ENCODE peak calls at places on chromosome 5, in seven cellular contexts. Y is psoas muscle, N is left ventricle myocardium inferior, S is MM.1S, J is tibial nerve, P is AG10803, Z is BJ. M is an unnamed sample.

GRCh38 chr5:12292610-12293204 is 388.5 kb upstream of the CTNND2 start:
- DNase-seq in P (no peak), Y (no peak), N (no peak), Z (no peak), S (peak), J (no peak), M (peak)

GRCh38 chr5:19175776-19176570 is 812.0 kb downstream of the CDH18 start:
- DNase-seq in S (no peak), N (no peak), Y (no peak), P (no peak), J (no peak), Z (no peak), M (no peak)

GRCh38 chr5:132032156-132032555 is 20.7 kb upstream of the ACSL6 start:
- DNase-seq in S (no peak), Y (no peak), Z (no peak), P (no peak), J (no peak), N (no peak), M (no peak)

GRCh38 chr5:16265141-16265540 is 85.5 kb upstream of the MARCHF11 start:
- DNase-seq in S (peak), J (no peak), N (no peak), Y (no peak), P (peak), Z (no peak), M (no peak)

GRCh38 chr5:81235287-81236072 is 2.4 kb downstream of the CKMT2 start:
- DNase-seq in J (peak), N (peak), P (no peak), Y (peak), S (no peak), Z (no peak), M (no peak)

GRCh38 chr5:140113180-140113698 is 670 bp upstream of the PURA start:
- DNase-seq in Y (peak), S (no peak), N (peak), P (no peak), J (no peak), Z (no peak), M (peak)

GRCh38 chr5:91280062-91280941 is 102.8 kb downstream of the ARRDC3 start:
- DNase-seq in P (peak), J (peak), Z (peak), N (peak), S (peak), Y (peak), M (peak)

GRCh38 chr5:66818304-66818934 is 222.2 kb downstream of the MAST4 start:
- DNase-seq in Z (no peak), Y (no peak), P (no peak), N (no peak), S (no peak), J (no peak), M (no peak)

GRCh38 chr5:140126315-140127012 is 727 bp downstream of the IGIP start:
- DNase-seq in Z (no peak), Y (no peak), S (no peak), N (no peak), P (no peak), J (no peak), M (no peak)

GRCh38 chr5:53399921-53400697 is 80.3 kb upstream of the FST start:
- DNase-seq in Y (no peak), Z (no peak), J (no peak), N (no peak), S (no peak), P (peak), M (no peak)

GRCh38 chr5:93654676-93655075 is 71.7 kb downstream of the NR2F1 start:
- DNase-seq in J (no peak), P (no peak), S (no peak), Z (no peak), Y (no peak), N (no peak), M (no peak)

GRCh38 chr5:135534609-135535419 is 950 bp downstream of the NEUROG1 start:
- DNase-seq in Z (no peak), J (no peak), Y (no peak), N (no peak), P (no peak), S (no peak), M (no peak)

GRCh38 chr5:124980174-124980941 is 233.9 kb upstream of the ZNF608 start:
- DNase-seq in J (no peak), S (no peak), Z (no peak), N (no peak), Y (no peak), P (no peak), M (peak)

GRCh38 chr5:169873642-169874041 is 106.7 kb downstream of the INSYN2B start:
- DNase-seq in Y (peak), S (no peak), P (peak), N (peak), Z (no peak), J (no peak), M (no peak)

GRCh38 chr5:97183100-97183929 is at the start of gene RIOK2:
- DNase-seq in Z (peak), Y (peak), J (peak), N (peak), S (peak), P (peak), M (peak)

GRCh38 chr5:91146221-91146620 is 236.9 kb downstream of the ARRDC3 start:
- DNase-seq in S (no peak), Z (no peak), N (no peak), P (no peak), J (no peak), Y (no peak), M (no peak)

GRCh38 chr5:82365744-82366228 is 87.6 kb upstream of the RPS23 start:
- DNase-seq in S (no peak), Y (no peak), P (peak), N (no peak), J (no peak), Z (no peak), M (peak)

GRCh38 chr5:170306381-170306790 is 8.8 kb upstream of the LCP2 start:
- DNase-seq in Y (peak), J (peak), S (no peak), P (peak), N (peak), Z (no peak), M (peak)

GRCh38 chr5:131622633-131623032 is 12.4 kb downstream of the RAPGEF6 start:
- DNase-seq in Z (no peak), N (no peak), P (peak), J (peak), S (no peak), Y (no peak), M (no peak)

GRCh38 chr5:64649512-64649911 is 40.8 kb upstream of the SHISAL2B start:
- DNase-seq in S (no peak), Y (no peak), J (no peak), N (no peak), P (no peak), Z (no peak), M (no peak)

GRCh38 chr5:83026507-83026906 is 50.7 kb downstream of the TMEM167A start:
- DNase-seq in S (no peak), Y (no peak), N (no peak), J (no peak), P (no peak), Z (no peak), M (peak)

GRCh38 chr5:83472508-83473343 is 1.2 kb downstream of the VCAN start:
- DNase-seq in Z (no peak), N (peak), Y (peak), J (peak), P (peak), S (peak), M (peak)

GRCh38 chr5:139705191-139705590 is 57.0 kb downstream of the CXXC5 start:
- DNase-seq in Y (no peak), P (no peak), S (no peak), N (no peak), Z (no peak), J (no peak), M (no peak)

GRCh38 chr5:142245776-142246175 is 79.0 kb downstream of the SPRY4 start:
- DNase-seq in J (no peak), Z (no peak), S (no peak), P (peak), Y (no peak), N (no peak), M (no peak)

GRCh38 chr5:147303976-147304375 is 69.2 kb downstream of the STK32A start:
- DNase-seq in Z (peak), S (no peak), J (no peak), P (peak), N (no peak), Y (no peak), M (no peak)

GRCh38 chr5:179288101-179288808 is 57.0 kb downstream of the ADAMTS2 start:
- DNase-seq in J (no peak), N (no peak), Y (peak), Z (no peak), P (no peak), S (no peak), M (no peak)

DNA sequence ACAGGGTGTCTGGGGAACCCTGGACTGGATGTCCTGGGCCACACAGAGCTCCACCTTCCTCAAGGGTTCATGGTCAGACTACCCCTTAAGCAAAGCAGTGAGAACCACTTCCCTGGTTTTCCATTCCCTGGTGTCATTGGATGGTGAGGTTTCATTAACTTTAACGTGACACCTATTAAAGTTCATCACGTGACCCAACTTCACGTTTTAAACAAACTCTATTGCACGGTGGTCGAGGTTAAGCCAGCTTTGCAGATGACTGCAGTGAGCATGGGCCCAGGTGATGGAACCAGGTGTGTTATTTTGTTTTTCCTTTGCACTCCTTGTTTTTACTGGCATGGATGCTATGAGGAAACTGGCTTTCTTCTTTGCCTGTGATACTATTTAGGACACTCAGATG is 385.7 kb upstream of the IRX1 start:
- DNase-seq in N (no peak), Y (no peak), S (no peak), P (no peak), Z (no peak), J (no peak), M (no peak)
- TF ChIP-seq CTCF in N (no peak), Y (no peak), S (no peak), P (no peak), Z (no peak), J (no peak), M (no peak)

DNA sequence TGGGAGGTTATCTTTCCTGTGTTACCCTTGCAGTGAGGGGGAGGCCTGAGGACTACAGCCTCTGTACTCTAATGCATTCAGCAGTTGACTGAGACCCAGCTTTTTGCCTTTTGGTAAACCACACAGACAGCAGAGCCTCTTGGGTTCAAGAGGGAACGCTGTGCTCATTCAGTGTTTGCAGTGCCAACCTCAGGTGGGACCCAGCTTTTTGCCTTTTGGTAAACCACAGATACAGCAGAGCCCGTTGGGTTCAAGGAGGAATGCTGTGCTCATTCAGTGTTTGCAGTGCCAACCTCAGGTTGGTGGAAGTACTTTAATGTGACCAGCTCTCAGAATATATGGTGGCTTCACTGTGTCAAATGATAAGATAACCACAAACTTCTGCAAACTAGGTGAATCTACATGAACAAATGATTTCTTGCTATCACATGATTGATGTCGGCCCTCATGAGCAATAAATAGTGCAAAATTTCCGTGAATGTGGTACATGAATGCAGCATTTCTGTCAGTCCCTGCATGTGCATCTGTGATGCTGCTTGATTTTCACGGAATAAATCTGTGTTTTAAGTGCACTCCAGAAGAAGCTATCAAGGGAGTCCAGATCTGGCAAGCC is 1.7 kb downstream of the IQGAP2 start:
- DNase-seq in Y (no peak), Z (no peak), S (peak), N (no peak), P (no peak), J (no peak), M (no peak)
- H3K4me3 ChIP-seq in Y (peak), Z (no peak), S (peak), N (peak), P (no peak), J (peak), M (peak)

DNA sequence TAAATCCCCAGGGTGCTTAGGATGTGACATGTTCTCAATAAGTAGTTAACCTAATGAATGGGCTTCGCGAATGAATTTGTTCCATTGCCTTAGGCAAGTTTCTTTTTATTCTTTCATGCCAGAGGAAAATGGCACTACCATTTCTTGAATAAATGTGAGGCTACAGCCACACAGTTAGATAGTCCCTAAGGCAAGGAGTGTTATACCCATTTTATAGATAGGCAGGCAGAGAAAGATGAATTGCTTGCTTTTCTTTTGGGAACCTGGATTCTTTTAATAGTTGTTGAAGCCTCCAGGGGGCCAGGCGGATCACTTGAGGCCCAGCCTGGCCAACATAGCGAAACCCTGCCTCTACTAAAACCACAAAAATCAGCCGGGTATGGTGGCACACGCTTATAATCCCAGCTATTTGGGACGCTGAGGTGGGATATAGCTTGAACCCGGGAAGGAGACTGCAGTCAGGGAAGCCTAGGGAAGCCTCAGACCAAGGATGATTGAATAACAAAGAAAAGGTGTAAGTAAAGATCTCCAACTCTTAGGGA is 943 bp downstream of the NOP16 start:
- DNase-seq in J (no peak), N (no peak), Y (no peak), P (peak), S (peak), Z (no peak), M (peak)
- TF ChIP-seq CTCF in J (no peak), N (no peak), Y (no peak), P (no peak), S (peak), Z (peak), M (no peak)

GRCh38 chr5:173202266-173202875 is 32.6 kb downstream of the NKX2-5 start:
- DNase-seq in P (no peak), J (no peak), S (no peak), N (no peak), Y (no peak), Z (no peak), M (no peak)
- H3K4me3 ChIP-seq in P (no peak), J (no peak), S (no peak), N (no peak), Y (no peak), Z (no peak), M (no peak)

GRCh38 chr5:151406322-151406947 is 41.0 kb upstream of the SLC36A1 start:
- DNase-seq in N (no peak), S (peak), P (no peak), Z (no peak), Y (no peak), J (no peak), M (no peak)
- TF ChIP-seq CTCF in N (peak), S (peak), P (peak), Z (peak), Y (peak), J (peak), M (peak)

GRCh38 chr5:73118331-73119011 is 1.9 kb upstream of the TMEM171 start:
- DNase-seq in P (no peak), N (no peak), Y (no peak), S (no peak), J (no peak), Z (no peak), M (no peak)

GRCh38 chr5:73117088-73117755 is 3.2 kb upstream of the TMEM171 start:
- DNase-seq in P (no peak), N (no peak), J (no peak), S (no peak), Z (no peak), Y (no peak), M (no peak)

GRCh38 chr5:73114029-73114688 is 6.2 kb upstream of the TMEM171 start:
- DNase-seq in P (no peak), Z (no peak), S (no peak), N (no peak), J (no peak), Y (no peak), M (no peak)

GRCh38 chr5:73116506-73116905 is 3.9 kb upstream of the TMEM171 start:
- DNase-seq in Y (no peak), N (no peak), P (no peak), J (no peak), S (no peak), Z (no peak), M (no peak)

DNA sequence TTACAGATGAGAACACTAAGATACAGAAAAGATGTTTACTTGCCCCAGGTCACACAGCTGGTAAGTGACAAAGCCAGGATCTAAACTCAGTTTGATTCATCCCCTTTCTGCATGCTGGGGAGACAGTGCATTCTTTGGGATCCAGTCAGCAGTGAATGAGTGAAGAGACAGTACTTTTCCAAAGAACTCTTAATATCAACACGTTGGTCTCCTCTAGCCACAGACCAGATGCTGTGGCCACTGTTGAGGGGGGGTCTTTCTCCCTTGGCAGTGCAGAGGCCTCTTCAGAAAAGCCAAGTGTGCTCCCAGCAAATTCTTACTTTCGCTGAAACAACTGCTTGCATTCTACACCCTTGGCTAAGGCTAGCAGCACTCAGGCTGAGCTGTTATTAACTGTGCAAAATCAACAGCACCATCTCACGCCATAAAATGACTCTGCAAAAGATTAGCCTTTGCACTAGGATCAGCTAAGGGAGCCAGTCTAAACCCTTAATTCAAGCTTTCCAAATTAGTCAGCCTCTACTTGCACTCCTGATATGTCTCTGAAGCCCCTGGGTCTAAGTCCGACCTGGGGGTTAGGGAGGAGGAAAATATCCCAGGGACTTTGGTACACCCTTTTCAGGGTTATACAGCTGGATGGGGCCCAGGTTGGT is 4.8 kb upstream of the TMEM171 start:
- DNase-seq in J (no peak), Z (peak), N (no peak), S (no peak), Y (no peak), P (peak), M (no peak)
- H3K4me3 ChIP-seq in J (no peak), Z (no peak), N (no peak), S (no peak), Y (no peak), P (no peak), M (no peak)

GRCh38 chr5:119255571-119256356 is 100.1 kb upstream of the TNFAIP8 start:
- DNase-seq in S (peak), N (no peak), Y (no peak), Z (no peak), P (no peak), J (no peak), M (peak)
- TF ChIP-seq CTCF in S (peak), N (no peak), Y (no peak), Z (no peak), P (no peak), J (no peak), M (peak)

DNA sequence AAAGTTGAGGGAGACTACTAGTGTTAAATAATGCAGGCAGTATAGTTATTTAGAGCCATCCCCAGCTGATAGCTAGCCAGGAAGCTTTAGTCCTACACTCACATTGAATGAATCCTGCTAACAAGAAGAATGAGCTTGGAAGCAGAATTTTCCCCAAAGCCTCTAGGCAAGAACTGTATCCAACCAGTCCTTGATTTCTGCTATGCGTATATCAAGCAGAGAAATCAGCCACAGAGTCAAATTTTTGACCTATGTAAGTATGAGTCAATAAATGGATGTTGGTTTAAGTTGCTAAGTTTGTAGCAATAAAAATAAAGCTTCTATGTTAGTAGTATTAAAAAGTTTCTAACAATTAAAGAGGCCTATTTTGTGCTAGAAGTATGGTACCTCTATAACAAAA is 672.1 kb upstream of the CHD1 start:
- DNase-seq in J (no peak), N (no peak), Y (no peak), P (no peak), S (no peak), Z (no peak), M (no peak)
- H3K4me3 ChIP-seq in J (no peak), N (no peak), Y (no peak), P (no peak), S (no peak), Z (no peak), M (no peak)

GRCh38 chr5:1324719-1325190 is 20.1 kb downstream of the CLPTM1L start:
- DNase-seq in N (no peak), Y (no peak), S (no peak), P (no peak), Z (no peak), J (no peak), M (no peak)
- TF ChIP-seq CTCF in N (no peak), Y (no peak), S (no peak), P (no peak), Z (no peak), J (no peak), M (no peak)

GRCh38 chr5:181156758-181157157 is 9.4 kb downstream of the OR2V2 start:
- DNase-seq in J (no peak), Z (no peak), P (no peak), Y (no peak), S (no peak), N (no peak), M (peak)
- H3K4me3 ChIP-seq in J (no peak), Z (no peak), P (no peak), Y (no peak), S (no peak), N (no peak), M (no peak)

M was measured in GM12865.